ENCODE peak calls at places on chromosomes 2 and 18, in nine cellular contexts. C is A549, V is heart left ventricle, Q is GM12891, O is K562, X is HCT116, M is endothelial cell of umbilical vein, I is Peyer's patch, Y is uterus. K is an unnamed sample.

GRCh38 chr2:27078267-27079194 is at the start of gene EMILIN1:
- DNase-seq in C (no peak), V (peak; percentile 92), Q (no peak), O (peak; percentile 33), X (no peak), M (peak; percentile 51), I (peak; percentile 75), Y (peak; percentile 93), K (no peak)

GRCh38 chr2:229445013-229445412 is 173.9 kb upstream of the PID1 start:
- DNase-seq in C (peak; percentile 95), V (peak; percentile 67), Q (no peak), O (no peak), X (peak; percentile 72), M (peak; percentile 87), I (peak; percentile 61), Y (peak; percentile 79), K (peak; percentile 56)

GRCh38 chr2:158184556-158185343 is 83.1 kb downstream of the UPP2 start:
- DNase-seq in C (no peak), V (no peak), Q (no peak), O (no peak), X (no peak), M (no peak), I (no peak), Y (no peak), K (no peak)

GRCh38 chr18:13565228-13565627 is 161.1 kb downstream of the FAM210A start:
- DNase-seq in C (no peak), V (peak; percentile 82), Q (no peak), O (no peak), X (no peak), M (no peak), I (no peak), Y (no peak), K (no peak)

GRCh38 chr18:45107425-45107824 is 426.7 kb downstream of the SETBP1 start:
- DNase-seq in C (no peak), V (no peak), Q (no peak), O (no peak), X (no peak), M (no peak), I (no peak), Y (no peak), K (no peak)

GRCh38 chr2:128754246-128754724 is 435.6 kb upstream of the HS6ST1 start:
- DNase-seq in C (no peak), V (peak; percentile 82), Q (peak; percentile 51), O (no peak), X (no peak), M (no peak), I (peak; percentile 85), Y (no peak), K (no peak)

GRCh38 chr2:10089565-10090183 is 9.5 kb upstream of the CYS1 start:
- DNase-seq in C (no peak), V (no peak), Q (no peak), O (no peak), X (no peak), M (no peak), I (no peak), Y (no peak), K (no peak)

GRCh38 chr2:63699549-63699839 is 110.7 kb downstream of the MDH1 start:
- DNase-seq in C (no peak), V (no peak), Q (no peak), O (no peak), X (no peak), M (no peak), I (no peak), Y (no peak), K (no peak)

GRCh38 chr2:6828299-6828584 is 37.5 kb downstream of the CMPK2 start:
- DNase-seq in C (peak; percentile 28), V (no peak), Q (no peak), O (no peak), X (peak; percentile 16), M (peak; percentile 33), I (no peak), Y (no peak), K (no peak)

GRCh38 chr2:60707750-60708371 is 48.2 kb upstream of the PAPOLG start:
- DNase-seq in C (peak; percentile 47), V (no peak), Q (peak; percentile 40), O (peak; percentile 39), X (peak; percentile 10), M (peak; percentile 44), I (no peak), Y (no peak), K (peak; percentile 13)

GRCh38 chr2:43636616-43637015 is 444 bp upstream of the PLEKHH2 start:
- DNase-seq in C (no peak), V (no peak), Q (no peak), O (no peak), X (no peak), M (no peak), I (peak; percentile 47), Y (no peak), K (no peak)

GRCh38 chr2:22513563-22513962 is 871.4 kb upstream of the KLHL29 start:
- DNase-seq in C (no peak), V (no peak), Q (no peak), O (no peak), X (no peak), M (no peak), I (no peak), Y (no peak), K (no peak)

GRCh38 chr2:224847961-224848850 is 132.0 kb upstream of the CCDC195 start:
- DNase-seq in C (peak; percentile 64), V (no peak), Q (no peak), O (no peak), X (peak; percentile 60), M (peak; percentile 38), I (no peak), Y (no peak), K (peak; percentile 53)

GRCh38 chr18:45828917-45829811 is 3.7 kb downstream of the SIGLEC15 start:
- DNase-seq in C (no peak), V (no peak), Q (no peak), O (peak; percentile 21), X (no peak), M (no peak), I (no peak), Y (no peak), K (no peak)

GRCh38 chr2:38460313-38460712 is 83.2 kb upstream of the ATL2 start:
- DNase-seq in C (no peak), V (no peak), Q (no peak), O (no peak), X (no peak), M (no peak), I (no peak), Y (no peak), K (no peak)

GRCh38 chr2:142100967-142101366 is 29.8 kb downstream of the LRP1B start:
- DNase-seq in C (no peak), V (no peak), Q (no peak), O (no peak), X (no peak), M (no peak), I (no peak), Y (no peak), K (no peak)

GRCh38 chr2:231483398-231484329 is 19.4 kb upstream of the NCL start:
- DNase-seq in C (no peak), V (peak; percentile 79), Q (no peak), O (no peak), X (no peak), M (peak; percentile 44), I (peak; percentile 50), Y (peak; percentile 41), K (no peak)

GRCh38 chr2:64260817-64261216 is 116.6 kb upstream of the PELI1 start:
- DNase-seq in C (no peak), V (peak; percentile 61), Q (no peak), O (no peak), X (no peak), M (peak; percentile 82), I (peak; percentile 91), Y (no peak), K (no peak)

GRCh38 chr18:12046046-12046750 is 47.4 kb upstream of the ANKRD62 start:
- DNase-seq in C (no peak), V (no peak), Q (no peak), O (no peak), X (no peak), M (no peak), I (peak; percentile 22), Y (no peak), K (no peak)

GRCh38 chr2:20490300-20491181 is 43.7 kb downstream of the RHOB start:
- DNase-seq in C (peak; percentile 9), V (no peak), Q (no peak), O (no peak), X (no peak), M (no peak), I (peak; percentile 51), Y (peak; percentile 89), K (no peak)
- TF ChIP-seq POLR2A in C (no peak), V (no peak), Q (no peak), O (no peak), X (no peak), M (no peak), I (no peak), Y (peak; percentile 32), K (no peak)

GRCh38 chr2:171999604-172000469 is at the start of gene METAP1D:
- DNase-seq in C (peak; percentile 89), V (peak; percentile 95), Q (peak; percentile 95), O (peak; percentile 98), X (peak; percentile 85), M (peak; percentile 94), I (peak; percentile 94), Y (peak; percentile 86), K (peak; percentile 97)
- TF ChIP-seq POLR2A in C (peak; percentile 94), V (no peak), Q (peak; percentile 94), O (peak; percentile 94), X (peak; percentile 75), M (peak; percentile 82), I (no peak), Y (peak; percentile 59), K (peak; percentile 86)

DNA sequence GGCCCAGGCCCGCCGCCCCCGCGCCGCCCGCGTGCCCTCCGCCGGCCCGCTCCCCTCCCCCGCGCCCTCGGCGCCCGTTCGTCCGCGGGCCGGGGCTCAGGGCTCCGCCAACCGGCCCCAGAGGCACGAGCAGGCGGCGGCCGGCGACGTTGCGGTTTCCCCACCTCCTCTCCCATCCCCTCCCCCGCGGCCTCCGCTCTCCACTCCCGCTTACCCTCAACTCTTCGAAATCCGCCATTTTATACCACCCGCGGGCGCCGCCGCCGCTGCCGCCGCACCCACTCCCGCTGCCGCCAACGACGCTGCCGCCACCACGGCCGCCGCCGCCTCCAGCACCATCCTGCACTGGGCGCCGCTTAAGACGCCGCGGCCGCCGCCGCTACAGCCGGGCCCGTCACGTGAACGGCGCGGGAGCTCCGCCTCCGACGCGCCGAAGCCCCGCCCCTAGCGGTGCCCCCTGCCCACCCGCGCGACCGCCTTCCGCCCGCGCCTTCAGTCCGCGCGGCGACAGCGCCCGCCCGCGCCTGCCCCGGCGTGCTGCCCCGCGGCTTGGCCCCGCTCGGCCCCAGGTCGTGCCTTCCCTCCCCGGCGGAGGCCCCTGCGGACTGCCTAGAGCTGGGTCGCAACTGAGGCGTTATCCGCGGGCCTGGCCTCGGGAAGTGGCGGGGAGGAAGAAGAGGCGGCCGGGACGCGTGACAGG is at the start of the genes KATNAL2 and PIAS2:
- DNase-seq in C (peak; percentile 68), V (peak; percentile 92), Q (peak; percentile 75), O (peak; percentile 84), X (peak; percentile 21), M (peak; percentile 85), I (peak; percentile 92), Y (peak; percentile 78), K (peak; percentile 54)
- TF ChIP-seq POLR2A in C (peak; percentile 78), V (peak; percentile 36), Q (peak; percentile 57), O (peak; percentile 68), X (peak; percentile 78), M (peak; percentile 60), I (peak; percentile 83), Y (peak; percentile 83), K (peak; percentile 92)

DNA sequence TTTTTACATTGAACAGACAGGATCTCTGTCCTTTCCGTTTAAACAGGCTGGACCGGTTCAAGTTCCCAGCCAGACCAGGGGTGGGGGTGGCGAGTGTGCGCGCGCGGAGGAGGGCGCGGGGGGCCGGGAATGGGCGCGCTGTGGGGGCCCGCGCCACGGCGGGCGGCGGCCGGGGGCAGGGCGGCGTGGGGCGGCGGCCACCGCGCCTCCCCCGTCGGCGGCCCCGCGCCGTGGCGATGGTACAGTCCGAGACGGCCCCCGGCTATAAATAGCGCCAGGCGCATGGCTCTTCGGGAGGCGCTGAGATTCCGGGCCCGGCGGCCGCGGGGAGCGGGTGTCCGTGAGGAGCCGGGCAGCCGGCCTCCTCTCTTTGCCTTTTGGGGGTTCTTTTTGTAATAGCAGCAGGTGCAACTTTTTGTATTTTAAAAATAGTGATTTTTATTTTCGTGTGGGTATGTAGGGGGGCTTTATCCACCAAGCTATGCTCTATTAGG is 434 bp upstream of the CELF4 start:
- DNase-seq in C (peak; percentile 12), V (peak; percentile 77), Q (no peak), O (peak; percentile 17), X (no peak), M (no peak), I (no peak), Y (no peak), K (peak; percentile 39)
- TF ChIP-seq POLR2A in C (no peak), V (no peak), Q (no peak), O (no peak), X (no peak), M (no peak), I (no peak), Y (no peak), K (no peak)